ENCODE peak calls at places on chromosomes 13 and 19, in ten cellular contexts. Q is NCI-H2029; L is adipocyte; K is HT1080; N is putamen; F is pulmonary artery endothelial cell; X is adrenal gland; S is NCI-H1694 treated with DMSO at 0.1 percent for 48 hours; Z is Kasumi-1; Y is activated CD8-positive, alpha-beta memory T cell treated with anti-CD3 and anti-CD28 coated beads for 48 hours. M is an unnamed sample.

GRCh38 chr13:107680115-107680514 is 535.2 kb downstream of the LIG4 start:
- DNase-seq in Q (peak), L (no peak), K (peak), N (no peak), F (no peak), X (no peak), S (peak), Z (peak), Y (no peak), M (no peak)

GRCh38 chr13:99316224-99316623 is 9.0 kb upstream of the GPR183 start:
- DNase-seq in Q (peak), L (no peak), K (no peak), N (no peak), F (no peak), X (no peak), S (no peak), Z (no peak), Y (no peak), M (no peak)

GRCh38 chr13:109627649-109628048 is 158.7 kb downstream of the IRS2 start:
- DNase-seq in Q (no peak), L (no peak), K (no peak), N (no peak), F (no peak), X (no peak), S (no peak), Z (no peak), Y (no peak), M (no peak)

GRCh38 chr13:42997381-42997780 is 5.3 kb upstream of the EPSTI1 start:
- DNase-seq in Q (no peak), L (peak), K (peak), N (no peak), F (no peak), X (no peak), S (no peak), Z (no peak), Y (no peak), M (no peak)

GRCh38 chr19:45632468-45633196 is 6.6 kb downstream of the EML2 start:
- DNase-seq in Q (peak), L (peak), K (peak), N (no peak), F (no peak), X (peak), S (peak), Z (no peak), Y (no peak), M (peak)

GRCh38 chr19:45130888-45131615 is 29.7 kb downstream of the NKPD1 start:
- DNase-seq in Q (peak), L (no peak), K (peak), N (peak), F (no peak), X (peak), S (peak), Z (peak), Y (no peak), M (no peak)

GRCh38 chr13:43285891-43286602 is 262.7 kb downstream of the DNAJC15 start:
- DNase-seq in Q (no peak), L (no peak), K (peak), N (no peak), F (no peak), X (no peak), S (peak), Z (no peak), Y (no peak), M (no peak)

GRCh38 chr19:1169921-1170885 is 3.9 kb downstream of the SBNO2 start:
- DNase-seq in Q (no peak), L (peak), K (no peak), N (no peak), F (no peak), X (peak), S (no peak), Z (no peak), Y (no peak), M (no peak)

GRCh38 chr13:63110431-63110830 is 1694.8 kb upstream of the PCDH20 start:
- DNase-seq in Q (no peak), L (peak), K (no peak), N (no peak), F (no peak), X (no peak), S (no peak), Z (no peak), Y (no peak), M (no peak)

GRCh38 chr19:49462492-49462891 is 9.5 kb downstream of the ALDH16A1 start:
- DNase-seq in Q (no peak), L (no peak), K (no peak), N (no peak), F (no peak), X (no peak), S (no peak), Z (no peak), Y (no peak), M (no peak)

GRCh38 chr19:36771275-36772231 is 1.1 kb downstream of the ZNF850 start:
- DNase-seq in Q (peak), L (peak), K (peak), N (no peak), F (peak), X (peak), S (no peak), Z (peak), Y (no peak), M (no peak)

GRCh38 chr19:40006273-40006691 is 9.4 kb downstream of the ZNF546 start:
- DNase-seq in Q (no peak), L (peak), K (peak), N (no peak), F (peak), X (peak), S (no peak), Z (no peak), Y (no peak), M (no peak)

GRCh38 chr19:10191347-10191746 is 3.4 kb downstream of the DNMT1 start:
- DNase-seq in Q (peak), L (peak), K (peak), N (no peak), F (peak), X (peak), S (no peak), Z (no peak), Y (no peak), M (no peak)

GRCh38 chr19:10549733-10550132 is 6.0 kb downstream of the ATG4D start:
- DNase-seq in Q (no peak), L (no peak), K (no peak), N (no peak), F (no peak), X (no peak), S (no peak), Z (no peak), Y (no peak), M (no peak)

GRCh38 chr13:66665991-66666390 is 564.1 kb downstream of the PCDH9 start:
- DNase-seq in Q (peak), L (peak), K (peak), N (peak), F (no peak), X (peak), S (peak), Z (no peak), Y (no peak), M (no peak)

GRCh38 chr19:7788178-7788932 is 25.3 kb downstream of the CLEC4M start:
- DNase-seq in Q (no peak), L (no peak), K (no peak), N (no peak), F (no peak), X (peak), S (no peak), Z (no peak), Y (no peak), M (no peak)